ENCODE peak calls at places on chromosomes 5 and 9, in nine cellular contexts. T, C, Y, A, W, H, E, M and Q are unnamed samples.

GRCh38 chr5:150130493-150130922 is 25.1 kb downstream of the PDGFRB start:
- DNase-seq in T (no peak), C (no peak), Y (no peak), A (no peak), W (no peak), H (no peak), E (no peak), M (no peak), Q (peak)

GRCh38 chr5:103041071-103041676 is 78.8 kb downstream of the GIN1 start:
- DNase-seq in T (peak), C (no peak), Y (no peak), A (peak), W (peak), H (peak), E (no peak), M (peak), Q (no peak)

GRCh38 chr9:70340572-70340971 is 73.9 kb downstream of the KLF9 start:
- DNase-seq in T (no peak), C (no peak), Y (peak), A (peak), W (peak), H (peak), E (no peak), M (no peak), Q (no peak)

GRCh38 chr9:99192786-99193465 is 28.8 kb downstream of the ALG2 start:
- DNase-seq in T (no peak), C (no peak), Y (no peak), A (peak), W (no peak), H (peak), E (no peak), M (no peak), Q (no peak)

GRCh38 chr9:133089271-133089671 is 27.5 kb downstream of the CEL start:
- DNase-seq in T (no peak), C (peak), Y (no peak), A (no peak), W (no peak), H (no peak), E (no peak), M (no peak), Q (no peak)

GRCh38 chr5:88248094-88248493 is 20.6 kb downstream of the TMEM161B start:
- DNase-seq in T (no peak), C (no peak), Y (no peak), A (no peak), W (no peak), H (no peak), E (no peak), M (no peak), Q (no peak)

GRCh38 chr5:90169078-90169477 is 240.5 kb downstream of the CETN3 start:
- DNase-seq in T (no peak), C (no peak), Y (no peak), A (no peak), W (no peak), H (no peak), E (no peak), M (no peak), Q (no peak)

GRCh38 chr5:1107167-1108007 is 4.5 kb downstream of the SLC12A7 start:
- DNase-seq in T (no peak), C (no peak), Y (no peak), A (no peak), W (no peak), H (no peak), E (no peak), M (no peak), Q (no peak)

GRCh38 chr9:89448381-89448780 is 49.5 kb downstream of the SEMA4D start:
- DNase-seq in T (no peak), C (peak), Y (no peak), A (no peak), W (no peak), H (no peak), E (no peak), M (no peak), Q (peak)

GRCh38 chr5:120609570-120609969 is 145.5 kb downstream of the PRR16 start:
- DNase-seq in T (no peak), C (no peak), Y (no peak), A (peak), W (peak), H (peak), E (no peak), M (no peak), Q (no peak)

GRCh38 chr9:91276513-91276912 is 85.2 kb downstream of the AUH start:
- DNase-seq in T (no peak), C (no peak), Y (no peak), A (no peak), W (no peak), H (no peak), E (no peak), M (no peak), Q (no peak)

GRCh38 chr5:56588636-56589485 is 226.5 kb upstream of the MAP3K1 start:
- DNase-seq in T (no peak), C (no peak), Y (no peak), A (no peak), W (no peak), H (no peak), E (no peak), M (no peak), Q (peak)

GRCh38 chr5:79702606-79703380 is 13.2 kb downstream of the CMYA5 start:
- DNase-seq in T (no peak), C (peak), Y (peak), A (peak), W (peak), H (no peak), E (no peak), M (peak), Q (no peak)

GRCh38 chr5:179763215-179763945 is 30.4 kb upstream of the LTC4S start:
- DNase-seq in T (peak), C (peak), Y (peak), A (peak), W (peak), H (peak), E (no peak), M (peak), Q (no peak)

GRCh38 chr5:9658726-9659125 is 28.6 kb upstream of the TAS2R1 start:
- DNase-seq in T (no peak), C (no peak), Y (no peak), A (no peak), W (peak), H (no peak), E (no peak), M (no peak), Q (no peak)

GRCh38 chr5:149724130-149724850 is 5.8 kb upstream of the PPARGC1B start:
- DNase-seq in T (no peak), C (no peak), Y (no peak), A (no peak), W (no peak), H (no peak), E (no peak), M (no peak), Q (no peak)

GRCh38 chr9:101421653-101422065 is 13.9 kb downstream of the ALDOB start:
- DNase-seq in T (no peak), C (no peak), Y (no peak), A (no peak), W (no peak), H (no peak), E (no peak), M (no peak), Q (no peak)

GRCh38 chr9:108083160-108083559 is 593.6 kb upstream of the KLF4 start:
- DNase-seq in T (no peak), C (no peak), Y (no peak), A (no peak), W (no peak), H (no peak), E (no peak), M (no peak), Q (no peak)

GRCh38 chr9:34637356-34638137 is at the start of gene SIGMAR1:
- DNase-seq in T (peak), C (peak), Y (peak), A (peak), W (peak), H (peak), E (no peak), M (peak), Q (peak)

GRCh38 chr9:137554349-137554748 is 2.7 kb downstream of the MRPL41 start:
- DNase-seq in T (no peak), C (no peak), Y (no peak), A (no peak), W (no peak), H (no peak), E (no peak), M (no peak), Q (no peak)

GRCh38 chr5:142235050-142235797 is 89.6 kb downstream of the SPRY4 start:
- DNase-seq in T (no peak), C (no peak), Y (no peak), A (peak), W (no peak), H (peak), E (no peak), M (peak), Q (no peak)
- H3K9ac ChIP-seq in T (peak), C (no peak), Y (no peak), A (no peak), W (no peak), H (no peak), E (no peak), M (no peak), Q (no peak)

GRCh38 chr5:54045077-54045792 is 265.1 kb downstream of the ARL15 start:
- DNase-seq in T (no peak), C (no peak), Y (no peak), A (no peak), W (no peak), H (no peak), E (no peak), M (no peak), Q (no peak)
- H3K9ac ChIP-seq in T (no peak), C (no peak), Y (no peak), A (no peak), W (no peak), H (no peak), E (no peak), M (no peak), Q (no peak)

GRCh38 chr9:114682846-114683245 is 854 bp upstream of the TEX48 start:
- DNase-seq in T (no peak), C (no peak), Y (no peak), A (no peak), W (no peak), H (peak), E (no peak), M (no peak), Q (no peak)
- H3K9ac ChIP-seq in T (no peak), C (no peak), Y (no peak), A (no peak), W (no peak), H (no peak), E (no peak), M (no peak), Q (no peak)

GRCh38 chr9:85740821-85741111 is 988 bp downstream of the AGTPBP1 start:
- DNase-seq in T (no peak), C (no peak), Y (no peak), A (no peak), W (no peak), H (no peak), E (no peak), M (no peak), Q (no peak)

GRCh38 chr9:85741112-85741874 is 461 bp downstream of the AGTPBP1 start:
- DNase-seq in T (no peak), C (peak), Y (peak), A (peak), W (peak), H (peak), E (no peak), M (peak), Q (peak)

GRCh38 chr9:85743290-85744128 is 1.8 kb upstream of the AGTPBP1 start:
- DNase-seq in T (peak), C (no peak), Y (peak), A (peak), W (peak), H (peak), E (peak), M (peak), Q (peak)

GRCh38 chr9:85741875-85742629 is at the start of gene AGTPBP1:
- DNase-seq in T (peak), C (peak), Y (peak), A (peak), W (peak), H (peak), E (peak), M (peak), Q (peak)

DNA sequence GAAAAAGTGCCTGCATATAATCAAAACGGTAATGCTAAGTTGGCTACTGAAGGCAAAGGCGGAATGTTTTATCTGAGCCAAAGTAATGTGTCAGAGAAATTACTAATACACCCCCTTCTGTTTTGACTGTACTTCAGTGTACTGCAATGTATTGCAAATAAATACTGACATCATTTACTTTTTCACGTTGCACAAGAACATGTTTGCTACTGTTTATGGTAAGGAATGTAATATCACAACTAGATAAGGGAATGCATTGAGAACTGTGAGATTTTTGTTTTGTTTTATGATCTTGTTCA is 825 bp upstream of the AGTPBP1 start:
- DNase-seq in T (no peak), C (no peak), Y (no peak), A (peak), W (peak), H (peak), E (no peak), M (peak), Q (no peak)
- H3K9ac ChIP-seq in T (peak), C (peak), Y (no peak), A (peak), W (peak), H (peak), E (peak), M (peak), Q (peak)

DNA sequence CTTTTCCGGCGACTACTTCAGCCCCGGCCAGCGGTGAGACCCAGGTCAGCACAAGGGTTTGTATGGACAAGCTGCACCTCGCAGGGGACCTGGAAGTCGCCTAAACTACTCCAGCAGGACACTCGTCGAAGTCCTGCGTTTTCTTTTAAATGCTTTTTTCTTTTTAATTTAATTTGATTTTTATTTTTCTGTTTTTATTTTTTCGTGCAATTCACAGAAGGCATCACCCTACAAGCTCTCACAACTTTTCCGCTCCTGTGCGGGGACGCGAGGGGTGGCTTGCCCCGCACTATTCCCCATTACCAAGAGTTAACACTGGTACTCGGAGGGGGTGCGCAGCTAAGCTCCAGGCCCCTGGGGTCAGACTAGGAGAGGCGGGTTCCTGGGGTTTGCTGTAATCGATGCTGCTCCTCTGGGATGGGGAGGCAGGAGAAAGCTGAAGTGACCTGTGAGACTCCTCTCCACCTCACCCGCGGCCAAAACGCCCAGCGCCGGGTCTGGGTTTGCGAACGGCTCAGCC is 1.3 kb downstream of the EDIL3 start:
- DNase-seq in T (no peak), C (no peak), Y (no peak), A (no peak), W (no peak), H (no peak), E (no peak), M (no peak), Q (no peak)
- H3K9ac ChIP-seq in T (no peak), C (no peak), Y (no peak), A (peak), W (peak), H (peak), E (no peak), M (no peak), Q (no peak)

GRCh38 chr5:124403281-124403680 is 343.2 kb downstream of the ZNF608 start:
- DNase-seq in T (peak), C (no peak), Y (no peak), A (no peak), W (no peak), H (no peak), E (no peak), M (no peak), Q (no peak)

GRCh38 chr5:124401247-124402143 is 344.9 kb downstream of the ZNF608 start:
- DNase-seq in T (peak), C (no peak), Y (no peak), A (no peak), W (no peak), H (no peak), E (no peak), M (peak), Q (no peak)

GRCh38 chr5:124399426-124399961 is 346.9 kb downstream of the ZNF608 start:
- DNase-seq in T (no peak), C (no peak), Y (no peak), A (no peak), W (peak), H (peak), E (no peak), M (no peak), Q (no peak)

GRCh38 chr5:124404796-124405195 is 341.6 kb downstream of the ZNF608 start:
- DNase-seq in T (no peak), C (no peak), Y (no peak), A (no peak), W (no peak), H (no peak), E (no peak), M (no peak), Q (no peak)

GRCh38 chr5:124402144-124402581 is 344.3 kb downstream of the ZNF608 start:
- DNase-seq in T (no peak), C (no peak), Y (no peak), A (peak), W (peak), H (peak), E (no peak), M (peak), Q (no peak)
- H3K9ac ChIP-seq in T (no peak), C (no peak), Y (no peak), A (no peak), W (no peak), H (no peak), E (no peak), M (peak), Q (no peak)

DNA sequence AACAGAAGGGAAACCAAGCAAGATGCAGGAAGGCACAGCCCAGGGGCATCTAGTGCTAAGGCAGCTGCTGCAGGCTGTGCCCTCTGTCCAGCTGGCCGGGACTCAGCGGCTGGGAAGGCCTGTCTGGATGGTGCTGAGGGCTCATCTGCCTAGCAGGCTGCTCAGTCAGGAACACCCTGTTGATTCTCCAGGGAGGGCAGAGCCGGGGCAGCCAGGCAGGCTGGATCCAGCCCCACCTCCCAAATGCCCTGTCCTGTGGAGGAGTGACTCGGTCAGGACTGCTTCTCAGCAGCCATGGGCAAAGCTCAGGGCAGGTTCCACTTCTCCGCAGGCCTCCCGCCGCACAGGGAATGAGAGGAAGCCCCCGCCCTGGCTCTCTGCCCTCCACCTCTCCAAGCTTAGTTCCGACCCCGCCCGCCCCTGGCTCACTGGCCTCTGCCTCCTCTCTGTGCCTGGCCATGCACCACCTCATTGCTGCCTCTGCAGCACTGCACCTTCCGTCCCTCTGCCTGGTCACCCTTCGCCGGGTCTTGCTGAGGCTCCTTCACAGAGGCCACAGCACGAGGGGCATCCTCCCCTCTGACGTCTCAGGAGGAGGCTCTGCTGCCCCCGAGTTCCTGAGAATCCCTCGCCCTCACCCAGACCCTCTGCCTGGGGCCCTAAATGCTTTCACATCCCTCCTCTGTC is 7.6 kb upstream of the LCN9 start:
- DNase-seq in T (no peak), C (no peak), Y (no peak), A (no peak), W (no peak), H (no peak), E (no peak), M (no peak), Q (peak)
- H3K9ac ChIP-seq in T (no peak), C (no peak), Y (no peak), A (no peak), W (no peak), H (no peak), E (no peak), M (no peak), Q (no peak)

GRCh38 chr9:136346927-136347465 is 16.5 kb downstream of the DNLZ start:
- DNase-seq in T (no peak), C (no peak), Y (no peak), A (no peak), W (no peak), H (no peak), E (no peak), M (no peak), Q (no peak)
- H3K9ac ChIP-seq in T (no peak), C (no peak), Y (no peak), A (no peak), W (peak), H (no peak), E (no peak), M (no peak), Q (no peak)

DNA sequence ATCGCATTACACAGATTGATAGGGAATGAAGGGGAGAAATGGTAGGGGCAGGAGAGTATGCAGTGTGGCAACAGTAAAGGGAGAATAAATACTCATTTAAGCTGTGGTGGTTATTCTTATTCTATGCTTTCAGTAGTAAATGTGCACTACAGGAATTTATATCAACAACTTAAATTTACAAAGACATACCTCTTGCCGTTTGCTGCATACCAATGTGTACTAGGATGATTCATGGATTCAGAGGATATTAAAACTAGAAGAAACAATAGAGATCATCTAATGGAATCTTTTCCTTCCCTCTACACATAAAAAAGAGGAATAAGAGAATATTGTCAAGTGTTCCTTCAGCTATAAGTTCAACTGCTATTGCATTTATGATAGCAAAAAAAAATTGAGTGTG is 103.3 kb upstream of the RASA1 start:
- DNase-seq in T (no peak), C (no peak), Y (no peak), A (peak), W (peak), H (peak), E (no peak), M (no peak), Q (no peak)
- H3K9ac ChIP-seq in T (no peak), C (no peak), Y (no peak), A (no peak), W (no peak), H (no peak), E (no peak), M (no peak), Q (no peak)